ENCODE peak calls at places on chromosomes 16 and 17, in seven cellular contexts. H is M059J; M is WTC11; J is mammary epithelial cell; X is NCI-H187 treated with DMSO at 0.1 percent for 48 hours; B is activated T-cell treated with anti-CD3 and anti-CD28 coated beads, Interleukin-2, amount 50 U/mL, for 1 hour; C is stimulated activated CD8-positive, alpha-beta memory T cell treated with anti-CD3 and anti-CD28 coated beads, Interleukin-2, amount 100 ng/mL, for 48 hours. K is an unnamed sample.

GRCh38 chr16:10577305-10578202 is 2.8 kb downstream of the EMP2 start:
- DNase-seq in H (peak), M (peak), J (no peak), X (no peak), B (no peak), C (no peak), K (no peak)

GRCh38 chr17:78529871-78530670 is 47.1 kb downstream of the DNAH17 start:
- DNase-seq in H (no peak), M (no peak), J (no peak), X (peak), B (no peak), C (no peak), K (no peak)

GRCh38 chr17:39231091-39231561 is 5.4 kb upstream of the STAC2 start:
- DNase-seq in H (no peak), M (no peak), J (no peak), X (no peak), B (no peak), C (no peak), K (no peak)

GRCh38 chr17:82935944-82936767 is 96.3 kb upstream of the ZNF750 start:
- DNase-seq in H (no peak), M (peak), J (no peak), X (no peak), B (no peak), C (no peak), K (no peak)

GRCh38 chr17:49520386-49521087 is 25.4 kb downstream of the NGFR start:
- DNase-seq in H (no peak), M (peak), J (no peak), X (no peak), B (no peak), C (no peak), K (no peak)

GRCh38 chr16:30051518-30051917 is 14.0 kb upstream of the ALDOA start:
- DNase-seq in H (peak), M (no peak), J (peak), X (no peak), B (no peak), C (no peak), K (no peak)

GRCh38 chr17:42653179-42654124 is 5.6 kb upstream of the TUBG2 start:
- DNase-seq in H (peak), M (peak), J (no peak), X (no peak), B (no peak), C (no peak), K (no peak)

GRCh38 chr16:8851761-8852403 is 16.9 kb downstream of the CARHSP1 start:
- DNase-seq in H (no peak), M (peak), J (no peak), X (no peak), B (no peak), C (no peak), K (no peak)

GRCh38 chr17:40180694-40181093 is 3.4 kb downstream of the RAPGEFL1 start:
- DNase-seq in H (no peak), M (no peak), J (no peak), X (no peak), B (no peak), C (no peak), K (no peak)

GRCh38 chr17:9290226-9290613 is 268.9 kb downstream of the NTN1 start:
- DNase-seq in H (no peak), M (no peak), J (no peak), X (no peak), B (no peak), C (no peak), K (no peak)

GRCh38 chr17:17801800-17802481 is 34.8 kb downstream of the SREBF1 start:
- DNase-seq in H (no peak), M (no peak), J (no peak), X (no peak), B (no peak), C (no peak), K (no peak)

GRCh38 chr17:59254742-59255141 is 34.4 kb downstream of the GDPD1 start:
- DNase-seq in H (peak), M (no peak), J (no peak), X (no peak), B (no peak), C (no peak), K (no peak)

GRCh38 chr16:49189286-49189685 is 92.4 kb downstream of the CBLN1 start:
- DNase-seq in H (peak), M (no peak), J (peak), X (no peak), B (no peak), C (no peak), K (no peak)

GRCh38 chr16:72475688-72476087 is 303.7 kb upstream of the PMFBP1 start:
- DNase-seq in H (peak), M (no peak), J (no peak), X (no peak), B (no peak), C (no peak), K (no peak)

GRCh38 chr16:62225675-62226074 is 189.4 kb upstream of the CDH8 start:
- DNase-seq in H (peak), M (peak), J (peak), X (no peak), B (no peak), C (peak), K (peak)

GRCh38 chr16:58027341-58028167 is 2.0 kb downstream of the MMP15 start:
- DNase-seq in H (no peak), M (peak), J (peak), X (no peak), B (no peak), C (no peak), K (no peak)

GRCh38 chr17:82239926-82240505 is 11.2 kb downstream of the SLC16A3 start:
- DNase-seq in H (no peak), M (no peak), J (no peak), X (no peak), B (peak), C (no peak), K (no peak)

GRCh38 chr17:77460514-77461046 is 319.8 kb downstream of the SEC14L1 start:
- DNase-seq in H (no peak), M (no peak), J (no peak), X (no peak), B (no peak), C (no peak), K (no peak)

GRCh38 chr16:79728923-79729240 is 128.3 kb upstream of the MAF start:
- DNase-seq in H (no peak), M (no peak), J (no peak), X (no peak), B (no peak), C (no peak), K (no peak)

GRCh38 chr17:42241871-42242270 is 34.3 kb downstream of the STAT5B start:
- DNase-seq in H (no peak), M (no peak), J (no peak), X (no peak), B (no peak), C (no peak), K (no peak)

GRCh38 chr17:50187741-50188520 is 13.5 kb downstream of the COL1A1 start:
- DNase-seq in H (no peak), M (no peak), J (no peak), X (no peak), B (no peak), C (no peak), K (no peak)

GRCh38 chr16:22816475-22816874 is 2.5 kb downstream of the HS3ST2 start:
- DNase-seq in H (peak), M (no peak), J (peak), X (no peak), B (no peak), C (no peak), K (no peak)

GRCh38 chr16:27839419-27839818 is 224.1 kb downstream of the GSG1L start:
- DNase-seq in H (peak), M (no peak), J (peak), X (no peak), B (no peak), C (no peak), K (no peak)

GRCh38 chr17:69961488-69962145 is 113.4 kb upstream of the KCNJ16 start:
- DNase-seq in H (no peak), M (peak), J (no peak), X (no peak), B (no peak), C (no peak), K (no peak)

GRCh38 chr17:77882481-77883212 is 75.9 kb upstream of the TNRC6C start:
- DNase-seq in H (peak), M (no peak), J (peak), X (no peak), B (peak), C (peak), K (no peak)

GRCh38 chr16:67277294-67277998 is 1.9 kb upstream of the PLEKHG4 start:
- DNase-seq in H (peak), M (no peak), J (peak), X (no peak), B (no peak), C (no peak), K (no peak)

GRCh38 chr17:4949321-4950074 is 1.2 kb upstream of the PFN1 start:
- DNase-seq in H (peak), M (peak), J (peak), X (no peak), B (peak), C (peak), K (no peak)

GRCh38 chr17:50281739-50282401 is 7.6 kb downstream of the TMEM92 start:
- DNase-seq in H (no peak), M (no peak), J (no peak), X (no peak), B (no peak), C (no peak), K (no peak)

GRCh38 chr17:9817086-9817485 is 4.8 kb downstream of the GSG1L2 start:
- DNase-seq in H (peak), M (peak), J (peak), X (no peak), B (no peak), C (no peak), K (no peak)

K was measured in KG1.